ENCODE peak calls at places on chromosomes 1 and 21, in ten cellular contexts. A is heart right ventricle; B is CD8-positive, alpha-beta memory T cell; V is Karpas-422; K is esophagus squamous epithelium; S is A549; N is CD4-positive, CD25-positive, alpha-beta regulatory T cell; O is colonic mucosa; F is tibial artery; U is SJSA1. Y is an unnamed sample.

GRCh38 chr1:93708734-93709481 is 27.3 kb upstream of the BCAR3 start:
- DNase-seq in A (peak; percentile 33), B (no peak), V (no peak), K (no peak), S (no peak), N (no peak), O (no peak), F (no peak), U (peak; percentile 11), Y (no peak)

GRCh38 chr1:31666290-31666963 is 21.8 kb upstream of the PEF1 start:
- DNase-seq in A (no peak), B (no peak), V (no peak), K (no peak), S (peak; percentile 71), N (no peak), O (peak; percentile 88), F (no peak), U (peak; percentile 68), Y (no peak)

GRCh38 chr1:31216016-31216415 is 23.7 kb downstream of the NKAIN1 start:
- DNase-seq in A (peak; percentile 67), B (no peak), V (no peak), K (no peak), S (no peak), N (no peak), O (peak; percentile 54), F (no peak), U (no peak), Y (peak; percentile 72)

GRCh38 chr1:216523449-216524190 is 100.4 kb upstream of the USH2A start:
- DNase-seq in A (no peak), B (no peak), V (no peak), K (no peak), S (no peak), N (no peak), O (no peak), F (no peak), U (no peak), Y (no peak)

GRCh38 chr21:26405071-26405470 is 168.0 kb downstream of the CYYR1 start:
- DNase-seq in A (no peak), B (no peak), V (no peak), K (no peak), S (no peak), N (no peak), O (no peak), F (no peak), U (no peak), Y (no peak)

GRCh38 chr1:8096105-8097011 is 70.2 kb upstream of the ERRFI1 start:
- DNase-seq in A (no peak), B (no peak), V (no peak), K (no peak), S (peak; percentile 81), N (no peak), O (no peak), F (no peak), U (no peak), Y (no peak)

GRCh38 chr1:34736711-34737110 is 18.1 kb upstream of the GJB5 start:
- DNase-seq in A (no peak), B (no peak), V (no peak), K (no peak), S (no peak), N (no peak), O (no peak), F (no peak), U (no peak), Y (no peak)

GRCh38 chr1:223217781-223218180 is 74.7 kb upstream of the TLR5 start:
- DNase-seq in A (no peak), B (no peak), V (no peak), K (no peak), S (no peak), N (no peak), O (no peak), F (no peak), U (peak; percentile 3), Y (no peak)

GRCh38 chr1:185917646-185918045 is 183.5 kb downstream of the HMCN1 start:
- DNase-seq in A (no peak), B (no peak), V (peak; percentile 48), K (no peak), S (peak; percentile 14), N (no peak), O (no peak), F (no peak), U (peak; percentile 46), Y (no peak)

GRCh38 chr1:61237147-61237546 is 154.8 kb downstream of the NFIA start:
- DNase-seq in A (no peak), B (no peak), V (no peak), K (no peak), S (no peak), N (no peak), O (no peak), F (no peak), U (no peak), Y (no peak)

GRCh38 chr1:12014141-12014981 is 4.9 kb upstream of the MIIP start:
- DNase-seq in A (no peak), B (no peak), V (peak; percentile 50), K (no peak), S (peak; percentile 25), N (no peak), O (no peak), F (no peak), U (no peak), Y (no peak)

GRCh38 chr1:48803474-48803873 is 26.8 kb upstream of the BEND5 start:
- DNase-seq in A (no peak), B (no peak), V (peak; percentile 44), K (no peak), S (no peak), N (no peak), O (no peak), F (no peak), U (no peak), Y (no peak)

GRCh38 chr1:50929376-50929958 is 30.6 kb downstream of the FAF1 start:
- DNase-seq in A (no peak), B (no peak), V (peak; percentile 71), K (no peak), S (peak; percentile 39), N (no peak), O (no peak), F (no peak), U (no peak), Y (no peak)

GRCh38 chr21:15057290-15057689 is 7.5 kb downstream of the NRIP1 start:
- DNase-seq in A (no peak), B (no peak), V (no peak), K (no peak), S (no peak), N (no peak), O (peak; percentile 62), F (no peak), U (no peak), Y (no peak)

GRCh38 chr1:62175568-62176179 is 19.0 kb upstream of the L1TD1 start:
- DNase-seq in A (no peak), B (peak; percentile 13), V (peak; percentile 79), K (no peak), S (peak; percentile 41), N (peak; percentile 2), O (peak; percentile 60), F (no peak), U (no peak), Y (no peak)

GRCh38 chr1:224691526-224691925 is 75.4 kb downstream of the CNIH3 start:
- DNase-seq in A (no peak), B (no peak), V (no peak), K (no peak), S (no peak), N (no peak), O (no peak), F (no peak), U (no peak), Y (no peak)

GRCh38 chr1:197692965-197693364 is 82.3 kb downstream of the DENND1B start:
- DNase-seq in A (no peak), B (no peak), V (peak; percentile 37), K (no peak), S (peak; percentile 13), N (no peak), O (no peak), F (no peak), U (no peak), Y (no peak)

GRCh38 chr1:162703708-162704107 is 71.4 kb downstream of the DDR2 start:
- DNase-seq in A (peak; percentile 26), B (no peak), V (no peak), K (no peak), S (no peak), N (no peak), O (no peak), F (peak; percentile 31), U (no peak), Y (no peak)

GRCh38 chr1:167455786-167456446 is 62.4 kb downstream of the CD247 start:
- DNase-seq in A (peak; percentile 43), B (no peak), V (no peak), K (no peak), S (peak; percentile 13), N (peak; percentile 47), O (no peak), F (peak; percentile 31), U (no peak), Y (peak; percentile 38)

DNA sequence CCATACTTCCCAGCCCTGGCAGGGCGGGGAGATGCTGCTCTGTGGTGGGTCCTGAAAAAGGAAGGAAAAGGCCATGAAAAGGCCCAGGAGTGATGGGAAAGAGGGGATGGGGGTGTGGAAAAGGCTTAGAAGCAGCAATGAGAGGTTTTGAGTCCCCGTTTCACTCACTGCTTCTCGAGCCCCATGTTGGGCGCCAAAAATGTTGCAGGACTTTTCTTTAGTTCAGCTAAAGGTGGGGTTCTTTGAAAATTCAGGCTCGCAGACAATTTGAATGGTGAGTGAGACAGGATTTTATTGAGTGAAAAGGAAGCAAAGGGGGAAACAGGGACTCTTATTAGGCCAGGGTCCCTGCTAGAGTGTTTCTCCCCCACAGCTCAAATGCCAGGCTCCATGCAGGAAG is 93.1 kb downstream of the MRPS6 start:
- DNase-seq in A (no peak), B (no peak), V (peak; percentile 47), K (no peak), S (peak; percentile 4), N (no peak), O (no peak), F (no peak), U (no peak), Y (no peak)
- H3K9me3 ChIP-seq in A (peaks cover 15% of the 10 kb centered on the region), B (peaks cover 31% of the 10 kb centered on the region), V (peaks cover 43% of the 10 kb centered on the region), K (peaks cover 57% of the 10 kb centered on the region), S (peaks cover 21% of the 10 kb centered on the region), N (peaks cover 86% of the 10 kb centered on the region), O (peaks cover 11% of the 10 kb centered on the region), F (peaks cover 40% of the 10 kb centered on the region), U (peaks cover 27% of the 10 kb centered on the region), Y (no peaks in the 10 kb centered on the region)

GRCh38 chr1:246989901-246990300 is 18.0 kb downstream of the ZNF695 start:
- DNase-seq in A (no peak), B (no peak), V (no peak), K (no peak), S (no peak), N (no peak), O (no peak), F (no peak), U (no peak), Y (no peak)
- H3K9me3 ChIP-seq in A (peaks cover 6% of the 10 kb centered on the region), B (peaks cover 20% of the 10 kb centered on the region), V (peaks cover 42% of the 10 kb centered on the region), K (peaks cover 58% of the 10 kb centered on the region), S (peaks cover 66% of the 10 kb centered on the region), N (peaks cover 77% of the 10 kb centered on the region), O (peaks cover 9% of the 10 kb centered on the region), F (peaks cover 53% of the 10 kb centered on the region), U (peaks cover 40% of the 10 kb centered on the region), Y (no peaks in the 10 kb centered on the region)

GRCh38 chr1:2906105-2906504 is 104.6 kb upstream of the TTC34 start:
- DNase-seq in A (peak; percentile 25), B (no peak), V (no peak), K (no peak), S (no peak), N (no peak), O (no peak), F (no peak), U (no peak), Y (no peak)
- H3K9me3 ChIP-seq in A (no peaks in the 10 kb centered on the region), B (no peaks in the 10 kb centered on the region), V (no peaks in the 10 kb centered on the region), K (no peaks in the 10 kb centered on the region), S (no peaks in the 10 kb centered on the region), N (no peaks in the 10 kb centered on the region), O (no peaks in the 10 kb centered on the region), F (no peaks in the 10 kb centered on the region), U (no peaks in the 10 kb centered on the region), Y (no peaks in the 10 kb centered on the region)

GRCh38 chr21:24969068-24969467 is 638.2 kb downstream of the MRPL39 start:
- DNase-seq in A (no peak), B (no peak), V (no peak), K (no peak), S (no peak), N (no peak), O (no peak), F (no peak), U (no peak), Y (no peak)
- H3K9me3 ChIP-seq in A (no peaks in the 10 kb centered on the region), B (no peaks in the 10 kb centered on the region), V (peaks cover 19% of the 10 kb centered on the region), K (no peaks in the 10 kb centered on the region), S (no peaks in the 10 kb centered on the region), N (no peaks in the 10 kb centered on the region), O (no peaks in the 10 kb centered on the region), F (peaks cover 6% of the 10 kb centered on the region), U (no peaks in the 10 kb centered on the region), Y (no peaks in the 10 kb centered on the region)

Y was measured in pancreas.